ENCODE peak calls at places on chromosomes 12 and 14, in four cellular contexts. One of them, this sample, is unnamed.

GRCh38 chr14:105064721-105065143 is 498 bp downstream of the GPR132 start:
- DNase-seq in WTC11: no peak
- DNase-seq in RWPE1: no peak
- DNase-seq in PC-3: peak
- DNase-seq in this sample: peak

GRCh38 chr14:32134448-32135070 is 57.5 kb downstream of the ARHGAP5 start:
- DNase-seq in PC-3: peak
- DNase-seq in RWPE1: peak
- DNase-seq in WTC11: no peak
- DNase-seq in this sample: no peak

GRCh38 chr12:18521461-18521860 is 216.4 kb downstream of the PLCZ1 start:
- DNase-seq in PC-3: no peak
- DNase-seq in WTC11: no peak
- DNase-seq in RWPE1: no peak
- DNase-seq in this sample: no peak

GRCh38 chr12:124777399-124778372 is 86.0 kb downstream of the SCARB1 start:
- DNase-seq in RWPE1: no peak
- DNase-seq in PC-3: no peak
- DNase-seq in WTC11: no peak
- DNase-seq in this sample: no peak

GRCh38 chr14:80930836-80931389 is 10.6 kb downstream of the CEP128 start:
- DNase-seq in WTC11: no peak
- DNase-seq in PC-3: peak
- DNase-seq in RWPE1: peak
- DNase-seq in this sample: no peak

GRCh38 chr12:47824198-47824597 is 4.5 kb upstream of the HDAC7 start:
- DNase-seq in PC-3: no peak
- DNase-seq in WTC11: no peak
- DNase-seq in RWPE1: no peak
- DNase-seq in this sample: no peak

GRCh38 chr14:94836849-94837248 is 66.9 kb upstream of the GSC start:
- DNase-seq in RWPE1: no peak
- DNase-seq in PC-3: no peak
- DNase-seq in WTC11: no peak
- DNase-seq in this sample: no peak

GRCh38 chr14:54106802-54107377 is 150.3 kb upstream of the BMP4 start:
- DNase-seq in RWPE1: peak
- DNase-seq in PC-3: peak
- DNase-seq in WTC11: no peak
- DNase-seq in this sample: peak

GRCh38 chr12:108693781-108694180 is 37.5 kb downstream of the CORO1C start:
- DNase-seq in RWPE1: no peak
- DNase-seq in WTC11: no peak
- DNase-seq in PC-3: no peak
- DNase-seq in this sample: no peak

GRCh38 chr14:68685419-68686211 is 107.3 kb downstream of the ZFP36L1 start:
- DNase-seq in WTC11: no peak
- DNase-seq in PC-3: peak
- DNase-seq in RWPE1: peak
- DNase-seq in this sample: peak

GRCh38 chr12:76916170-76916540 is 37.3 kb upstream of the CSRP2 start:
- DNase-seq in WTC11: no peak
- DNase-seq in PC-3: no peak
- DNase-seq in RWPE1: no peak
- DNase-seq in this sample: no peak

GRCh38 chr12:106309671-106310313 is 7.3 kb downstream of the TCP11L2 start:
- DNase-seq in WTC11: no peak
- DNase-seq in PC-3: peak
- DNase-seq in RWPE1: peak
- DNase-seq in this sample: peak

GRCh38 chr12:23472329-23472971 is 477.0 kb downstream of the SOX5 start:
- DNase-seq in WTC11: no peak
- DNase-seq in RWPE1: peak
- DNase-seq in PC-3: no peak
- DNase-seq in this sample: no peak

GRCh38 chr14:74018029-74018703 is 922 bp downstream of the ENTPD5 start:
- DNase-seq in WTC11: no peak
- DNase-seq in RWPE1: peak
- DNase-seq in PC-3: peak
- DNase-seq in this sample: no peak

GRCh38 chr14:68633131-68633991 is 159.5 kb downstream of the ZFP36L1 start:
- DNase-seq in WTC11: no peak
- DNase-seq in PC-3: no peak
- DNase-seq in RWPE1: no peak
- DNase-seq in this sample: no peak

GRCh38 chr12:3202734-3203446 is 125.7 kb downstream of the TSPAN9 start:
- DNase-seq in RWPE1: peak
- DNase-seq in PC-3: peak
- DNase-seq in WTC11: peak
- DNase-seq in this sample: peak

GRCh38 chr14:90721619-90722305 is 94.5 kb downstream of the TTC7B start:
- DNase-seq in WTC11: no peak
- DNase-seq in PC-3: peak
- DNase-seq in RWPE1: peak
- DNase-seq in this sample: no peak

GRCh38 chr14:64475585-64476273 is 10.4 kb downstream of the AKAP5 start:
- DNase-seq in RWPE1: no peak
- DNase-seq in WTC11: no peak
- DNase-seq in PC-3: no peak
- DNase-seq in this sample: no peak

GRCh38 chr12:11658796-11659195 is 9.3 kb downstream of the ETV6 start:
- DNase-seq in WTC11: no peak
- DNase-seq in RWPE1: no peak
- DNase-seq in PC-3: peak
- DNase-seq in this sample: no peak

GRCh38 chr12:32107376-32108267 is 975 bp downstream of the BICD1 start:
- DNase-seq in PC-3: peak
- DNase-seq in WTC11: no peak
- DNase-seq in RWPE1: peak
- DNase-seq in this sample: peak

GRCh38 chr12:108642269-108642870 is 8.7 kb upstream of the SELPLG start:
- DNase-seq in PC-3: no peak
- DNase-seq in WTC11: no peak
- DNase-seq in RWPE1: no peak
- DNase-seq in this sample: no peak

GRCh38 chr14:103115845-103116572 is 7.3 kb upstream of the TNFAIP2 start:
- DNase-seq in WTC11: no peak
- DNase-seq in PC-3: peak
- DNase-seq in RWPE1: no peak
- DNase-seq in this sample: no peak

GRCh38 chr12:4370265-4370664 is 9.2 kb downstream of the FGF23 start:
- DNase-seq in WTC11: no peak
- DNase-seq in RWPE1: no peak
- DNase-seq in PC-3: no peak
- DNase-seq in this sample: no peak

GRCh38 chr14:55118761-55119160 is 10.3 kb upstream of the LGALS3 start:
- DNase-seq in WTC11: no peak
- DNase-seq in RWPE1: no peak
- DNase-seq in PC-3: no peak
- DNase-seq in this sample: no peak

GRCh38 chr12:52395761-52396434 is 10.2 kb downstream of the KRT82 start:
- DNase-seq in RWPE1: peak
- DNase-seq in WTC11: peak
- DNase-seq in PC-3: peak
- DNase-seq in this sample: peak

GRCh38 chr14:73462078-73462715 is 3.9 kb upstream of the NUMB start:
- DNase-seq in WTC11: no peak
- DNase-seq in RWPE1: no peak
- DNase-seq in PC-3: no peak
- DNase-seq in this sample: peak

GRCh38 chr12:104816845-104817503 is 141.1 kb downstream of the SLC41A2 start:
- DNase-seq in RWPE1: no peak
- DNase-seq in PC-3: peak
- DNase-seq in WTC11: no peak
- DNase-seq in this sample: no peak

GRCh38 chr12:124508323-124509096 is 58.9 kb downstream of the NCOR2 start:
- DNase-seq in RWPE1: no peak
- DNase-seq in WTC11: no peak
- DNase-seq in PC-3: no peak
- DNase-seq in this sample: peak

GRCh38 chr12:79737875-79738718 is 47.3 kb upstream of the PAWR start:
- DNase-seq in WTC11: no peak
- DNase-seq in RWPE1: peak
- DNase-seq in PC-3: peak
- DNase-seq in this sample: peak

GRCh38 chr12:103580026-103580425 is 7.0 kb upstream of the STAB2 start:
- DNase-seq in PC-3: no peak
- DNase-seq in WTC11: no peak
- DNase-seq in RWPE1: peak
- DNase-seq in this sample: no peak

GRCh38 chr14:78401866-78402265 is 231.7 kb downstream of the NRXN3 start:
- DNase-seq in PC-3: no peak
- DNase-seq in WTC11: no peak
- DNase-seq in RWPE1: no peak
- DNase-seq in this sample: no peak

GRCh38 chr12:110199360-110200123 is 75.4 kb downstream of the IFT81 start:
- DNase-seq in RWPE1: peak
- DNase-seq in WTC11: no peak
- DNase-seq in PC-3: peak
- DNase-seq in this sample: no peak

GRCh38 chr12:92363295-92364146 is 217.9 kb upstream of the BTG1 start:
- DNase-seq in WTC11: no peak
- DNase-seq in RWPE1: no peak
- DNase-seq in PC-3: no peak
- DNase-seq in this sample: no peak

GRCh38 chr12:19236656-19237055 is 107.1 kb downstream of the PLEKHA5 start:
- DNase-seq in WTC11: no peak
- DNase-seq in PC-3: no peak
- DNase-seq in RWPE1: no peak
- DNase-seq in this sample: no peak

GRCh38 chr12:17875230-17875629 is 214.8 kb downstream of the RERGL start:
- DNase-seq in WTC11: no peak
- DNase-seq in RWPE1: no peak
- DNase-seq in PC-3: no peak
- DNase-seq in this sample: no peak

GRCh38 chr14:60648169-60648933 is 926 bp downstream of the SIX1 start:
- DNase-seq in WTC11: peak
- DNase-seq in PC-3: peak
- DNase-seq in RWPE1: peak
- DNase-seq in this sample: peak
- TF ChIP-seq CTCF in WTC11: no peak
- TF ChIP-seq CTCF in PC-3: peak
- TF ChIP-seq CTCF in RWPE1: peak
- TF ChIP-seq CTCF in this sample: no peak

GRCh38 chr12:62832528-62832927 is 102.4 kb downstream of the PPM1H start:
- DNase-seq in RWPE1: no peak
- DNase-seq in WTC11: no peak
- DNase-seq in PC-3: no peak
- DNase-seq in this sample: no peak

GRCh38 chr12:62827855-62828254 is 107.1 kb downstream of the PPM1H start:
- DNase-seq in WTC11: no peak
- DNase-seq in RWPE1: no peak
- DNase-seq in PC-3: no peak
- DNase-seq in this sample: no peak

GRCh38 chr12:62832027-62832426 is 102.9 kb downstream of the PPM1H start:
- DNase-seq in PC-3: no peak
- DNase-seq in RWPE1: no peak
- DNase-seq in WTC11: no peak
- DNase-seq in this sample: no peak

DNA sequence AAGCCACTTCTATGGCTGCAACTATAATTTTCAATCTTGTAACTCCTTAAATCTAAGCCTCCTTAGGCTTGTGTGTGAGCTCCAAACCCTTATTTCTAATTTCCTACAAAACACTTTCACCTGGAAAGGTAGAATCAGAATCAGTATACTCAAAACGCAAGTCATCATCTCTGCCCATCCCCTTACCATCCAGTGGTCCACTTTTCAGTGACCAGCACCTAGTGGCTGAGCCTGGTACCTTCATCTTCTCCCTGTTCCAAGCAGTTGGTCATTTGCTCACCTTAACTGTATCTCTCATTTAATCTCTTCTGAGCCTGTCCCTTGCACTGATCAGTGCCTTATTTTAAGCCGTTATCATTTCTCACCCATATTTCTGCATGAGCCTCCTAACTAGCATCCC is 107.9 kb downstream of the PPM1H start:
- DNase-seq in PC-3: peak
- DNase-seq in WTC11: no peak
- DNase-seq in RWPE1: no peak
- DNase-seq in this sample: no peak
- TF ChIP-seq CTCF in PC-3: peak
- TF ChIP-seq CTCF in WTC11: no peak
- TF ChIP-seq CTCF in RWPE1: no peak
- TF ChIP-seq CTCF in this sample: no peak

GRCh38 chr14:96938946-96939345 is 141.8 kb downstream of the VRK1 start:
- DNase-seq in WTC11: peak
- DNase-seq in PC-3: no peak
- DNase-seq in RWPE1: no peak
- DNase-seq in this sample: no peak
- TF ChIP-seq CTCF in WTC11: peak
- TF ChIP-seq CTCF in PC-3: peak
- TF ChIP-seq CTCF in RWPE1: no peak
- TF ChIP-seq CTCF in this sample: peak

GRCh38 chr14:85958069-85958468 is 428.1 kb downstream of the FLRT2 start:
- DNase-seq in PC-3: no peak
- DNase-seq in WTC11: no peak
- DNase-seq in RWPE1: no peak
- DNase-seq in this sample: no peak
- TF ChIP-seq CTCF in PC-3: no peak
- TF ChIP-seq CTCF in WTC11: no peak
- TF ChIP-seq CTCF in RWPE1: no peak
- TF ChIP-seq CTCF in this sample: no peak

DNA sequence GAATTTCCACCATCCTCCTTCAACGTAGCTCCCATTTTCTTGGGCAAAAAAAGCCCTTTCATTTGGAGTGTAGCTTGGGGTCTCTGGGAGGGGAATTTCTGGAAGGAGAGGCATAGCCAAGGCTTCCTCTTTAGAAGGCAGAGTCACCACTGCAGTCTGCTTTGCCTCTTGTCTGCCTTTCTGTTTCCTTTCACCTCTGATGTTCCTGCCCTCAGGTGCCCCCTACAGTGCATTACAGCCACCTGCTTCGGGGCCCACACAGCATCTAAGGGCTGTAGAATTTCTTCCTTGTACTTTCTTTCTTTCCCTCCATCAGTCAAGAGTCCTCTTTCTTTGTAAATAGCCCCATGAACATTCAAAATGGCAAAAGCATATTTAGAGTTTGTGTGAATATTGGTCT is 1313.9 kb downstream of the TMEM121 start:
- DNase-seq in RWPE1: no peak
- DNase-seq in PC-3: no peak
- DNase-seq in WTC11: no peak
- DNase-seq in this sample: no peak
- TF ChIP-seq CTCF in RWPE1: no peak
- TF ChIP-seq CTCF in PC-3: no peak
- TF ChIP-seq CTCF in WTC11: no peak
- TF ChIP-seq CTCF in this sample: no peak

This sample was measured in Calu3.